ENCODE peak calls at places on chromosomes 4 and X, in six cellular contexts. E is sigmoid colon, N is IMR-90, G is ovary, Q is AG09309, M is HFF-Myc. H is an unnamed sample.
A peak's percentile ranks its signal among the peaks of the same experiment; 100 is the strongest.

GRCh38 chr4:171025776-171026175 is 787.4 kb upstream of the GALNTL6 start:
- DNase-seq in E (no peak), N (no peak), G (no peak), Q (no peak), M (no peak), H (no peak)

GRCh38 chr4:153643406-153644016 is 40.6 kb upstream of the TLR2 start:
- DNase-seq in E (no peak), N (peak; percentile 59), G (no peak), Q (no peak), M (peak; percentile 35), H (peak; percentile 56)

GRCh38 chr4:153010137-153010536 is 74.0 kb downstream of the FHDC1 start:
- DNase-seq in E (no peak), N (no peak), G (no peak), Q (no peak), M (no peak), H (no peak)

GRCh38 chrX:82677281-82677680 is 830.8 kb upstream of the POU3F4 start:
- DNase-seq in E (no peak), N (no peak), G (no peak), Q (no peak), M (no peak), H (no peak)

GRCh38 chr4:80452768-80453167 is 117.2 kb downstream of the CFAP299 start:
- DNase-seq in E (no peak), N (no peak), G (no peak), Q (no peak), M (no peak), H (peak; percentile 28)

GRCh38 chr4:133513891-133514290 is 364.8 kb downstream of the PCDH10 start:
- DNase-seq in E (no peak), N (no peak), G (no peak), Q (no peak), M (no peak), H (no peak)

GRCh38 chrX:134010690-134011089 is 25.3 kb upstream of the GPC3 start:
- DNase-seq in E (no peak), N (no peak), G (no peak), Q (no peak), M (no peak), H (no peak)

GRCh38 chrX:139542652-139543051 is 12.1 kb downstream of the F9 start:
- DNase-seq in E (no peak), N (no peak), G (no peak), Q (no peak), M (no peak), H (no peak)

GRCh38 chr4:40890764-40891163 is 141.0 kb downstream of the NSUN7 start:
- DNase-seq in E (no peak), N (no peak), G (no peak), Q (no peak), M (no peak), H (no peak)

GRCh38 chrX:107666931-107667330 is 38.6 kb downstream of the PRPS1 start:
- DNase-seq in E (no peak), N (no peak), G (no peak), Q (no peak), M (no peak), H (no peak)

GRCh38 chr4:27790911-27791310 is 930.3 kb downstream of the STIM2 start:
- DNase-seq in E (no peak), N (peak; percentile 11), G (no peak), Q (no peak), M (no peak), H (peak; percentile 38)

GRCh38 chr4:46820154-46820553 is 88.9 kb downstream of the COX7B2 start:
- DNase-seq in E (no peak), N (no peak), G (no peak), Q (no peak), M (no peak), H (no peak)

GRCh38 chr4:94076498-94076897 is 131.2 kb upstream of the SMARCAD1 start:
- DNase-seq in E (no peak), N (no peak), G (no peak), Q (no peak), M (no peak), H (no peak)

GRCh38 chr4:88443486-88443885 is 13.4 kb upstream of the HERC5 start:
- DNase-seq in E (no peak), N (no peak), G (no peak), Q (no peak), M (no peak), H (no peak)

GRCh38 chr4:48269861-48270515 is 350 bp upstream of the TEC start:
- DNase-seq in E (peak; percentile 95), N (peak; percentile 51), G (peak; percentile 84), Q (no peak), M (no peak), H (peak; percentile 62)
- TF ChIP-seq CTCF in E (peak; percentile 12), N (no peak), G (no peak), Q (peak; percentile 33), M (peak; percentile 26), H (peak; percentile 18)

DNA sequence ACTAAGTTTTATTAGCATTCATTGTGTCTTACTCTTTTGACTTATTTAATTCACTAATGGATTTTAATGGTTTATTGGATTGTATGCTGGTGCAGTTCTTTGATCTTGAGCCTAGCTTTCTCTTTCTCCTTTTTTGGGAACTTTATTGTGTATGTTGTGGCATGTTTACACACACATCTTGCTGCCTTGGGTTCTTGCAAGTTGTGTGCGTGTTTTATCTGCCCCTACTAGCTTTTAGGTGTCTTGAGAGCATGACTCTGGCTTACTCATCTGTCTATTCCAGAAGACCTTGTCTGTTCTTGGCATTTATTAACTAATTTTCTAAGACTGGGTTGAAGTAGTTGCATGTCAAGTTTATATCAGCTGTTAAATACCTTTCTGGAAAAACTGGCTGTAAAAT is 2.7 kb downstream of the TMEM165 start:
- DNase-seq in E (no peak), N (peak; percentile 75), G (no peak), Q (no peak), M (no peak), H (peak; percentile 73)
- H3K4me3 ChIP-seq in E (peak overlapping the region; percentile 99), N (peak overlapping the region; percentile 99), G (peak overlapping the region; percentile 85), Q (peak overlapping the region; percentile 59), M (peak overlapping the region; percentile 71), H (peak overlapping the region; percentile 77)

GRCh38 chr4:12359420-12359819 is 930.7 kb upstream of the HS3ST1 start:
- DNase-seq in E (no peak), N (no peak), G (no peak), Q (no peak), M (no peak), H (no peak)
- TF ChIP-seq CTCF in E (no peak), N (no peak), G (no peak), Q (no peak), M (no peak), H (no peak)

DNA sequence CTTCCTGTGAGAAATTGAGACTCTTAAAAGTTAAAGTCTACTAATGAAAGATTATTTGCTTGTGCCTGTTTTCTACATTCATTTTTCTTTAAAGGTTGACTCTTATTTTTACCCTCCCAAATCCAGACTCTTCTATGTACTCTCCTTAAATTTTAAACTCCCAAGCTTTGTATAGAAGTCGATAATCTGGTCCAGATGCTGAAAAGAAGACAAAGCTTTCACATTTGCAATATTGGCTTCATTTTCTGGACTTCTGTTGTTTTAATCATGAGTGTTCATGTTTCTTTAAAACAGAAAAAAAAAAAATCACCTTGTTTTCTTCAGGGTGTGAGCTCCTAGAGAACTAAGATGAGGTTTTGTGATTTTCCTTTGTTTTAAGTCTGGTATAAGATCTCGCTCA is 53.2 kb upstream of the TBC1D14 start:
- DNase-seq in E (no peak), N (no peak), G (no peak), Q (no peak), M (no peak), H (no peak)
- H3K4me3 ChIP-seq in E (no peak overlapping the region), N (no peak overlapping the region), G (no peak overlapping the region), Q (no peak overlapping the region), M (no peak overlapping the region), H (no peak overlapping the region)

GRCh38 chrX:16212436-16212835 is 45.2 kb downstream of the MAGEB17 start:
- DNase-seq in E (no peak), N (peak; percentile 34), G (no peak), Q (no peak), M (no peak), H (peak; percentile 35)
- TF ChIP-seq CTCF in E (no peak), N (peak; percentile 43), G (no peak), Q (peak; percentile 55), M (peak; percentile 31), H (peak; percentile 44)

DNA sequence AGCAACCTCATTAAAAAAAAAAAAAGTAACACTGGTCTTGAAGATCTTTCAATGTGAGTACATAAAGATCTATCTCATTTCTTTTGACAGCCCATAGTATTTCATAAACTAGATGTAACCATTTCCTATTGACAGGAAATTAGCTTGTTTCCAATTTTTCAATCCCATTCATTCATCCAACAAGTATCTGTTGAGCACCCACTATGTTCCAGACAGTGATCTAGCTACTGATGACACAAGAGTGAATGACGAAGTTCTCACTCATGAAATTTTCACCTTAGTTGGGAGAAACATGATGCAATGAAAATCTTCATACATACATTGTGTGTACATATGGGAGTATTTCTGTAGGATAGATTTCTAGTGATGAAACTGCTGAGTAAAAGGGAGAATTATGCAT is 1.7 kb downstream of the CD38 start:
- DNase-seq in E (no peak), N (no peak), G (no peak), Q (no peak), M (no peak), H (no peak)
- H3K4me3 ChIP-seq in E (peak overlapping the region; percentile 47), N (peak overlapping the region; percentile 30), G (peak overlapping the region; percentile 42), Q (no peak overlapping the region), M (no peak overlapping the region), H (no peak overlapping the region)

DNA sequence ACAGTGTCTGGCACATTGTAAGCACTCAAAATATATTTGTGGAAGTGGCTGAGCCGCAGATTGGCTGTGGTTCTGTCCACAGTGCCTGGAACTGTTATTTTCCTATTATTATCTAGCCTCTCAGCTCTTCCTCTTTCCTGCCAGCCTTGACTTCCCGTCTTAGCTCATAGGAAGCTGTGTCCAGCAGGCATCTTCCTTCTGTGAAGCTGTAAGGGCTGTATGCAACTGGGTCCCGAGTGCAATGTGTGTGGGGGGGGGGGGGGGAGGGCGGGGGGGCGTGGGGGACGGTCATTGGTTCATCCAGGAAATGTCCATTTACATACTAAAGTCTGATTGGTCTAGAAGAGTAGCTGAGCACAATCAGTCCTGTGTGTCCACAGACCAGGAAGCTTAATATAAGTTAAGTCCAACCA is 210.7 kb downstream of the PDGFRA start:
- DNase-seq in E (peak; percentile 67), N (peak; percentile 41), G (peak; percentile 25), Q (peak; percentile 16), M (peak; percentile 12), H (peak; percentile 69)
- TF ChIP-seq CTCF in E (no peak), N (no peak), G (no peak), Q (no peak), M (no peak), H (no peak)

GRCh38 chr4:101355767-101356702 is 8.7 kb upstream of the PPP3CA start:
- DNase-seq in E (no peak), N (peak; percentile 92), G (peak; percentile 22), Q (peak; percentile 46), M (peak; percentile 72), H (peak; percentile 91)
- H3K4me3 ChIP-seq in E (no peak overlapping the region), N (no peak overlapping the region), G (no peak overlapping the region), Q (no peak overlapping the region), M (no peak overlapping the region), H (no peak overlapping the region)